ENCODE peak calls at places on chromosomes 7 and 10, in six cellular contexts. T is pancreas, W is mucosa of descending colon, O is Peyer's patch, H is BJ, D is neural progenitor cell. L is an unnamed sample.

GRCh38 chr7:151849879-151850260 is 27.0 kb downstream of the PRKAG2 start:
- DNase-seq in D (no peak), T (peak), H (no peak), O (no peak), W (no peak), L (no peak)

GRCh38 chr7:80942261-80943041 is 23.6 kb upstream of the SEMA3C start:
- DNase-seq in W (peak), O (no peak), T (no peak), H (peak), D (no peak), L (peak)

GRCh38 chr10:100996678-100997363 is 2.8 kb upstream of the LZTS2 start:
- DNase-seq in D (peak), O (peak), H (no peak), T (peak), W (peak), L (no peak)

GRCh38 chr10:126170367-126170766 is 217.9 kb downstream of the ADAM12 start:
- DNase-seq in W (no peak), H (no peak), D (no peak), T (no peak), O (no peak), L (no peak)

GRCh38 chr10:1824928-1825327 is 87.6 kb upstream of the ADARB2 start:
- DNase-seq in O (no peak), T (no peak), W (no peak), D (no peak), H (no peak), L (no peak)

GRCh38 chr10:124325998-124326636 is 92.6 kb downstream of the OAT start:
- DNase-seq in H (no peak), D (no peak), O (no peak), T (peak), W (no peak), L (no peak)

GRCh38 chr7:26436996-26437547 is 145.4 kb downstream of the SNX10 start:
- DNase-seq in W (no peak), D (no peak), O (no peak), H (no peak), T (no peak), L (no peak)

GRCh38 chr7:25619963-25620799 is 391.9 kb upstream of the NPVF start:
- DNase-seq in O (peak), W (no peak), H (no peak), T (no peak), D (no peak), L (peak)

GRCh38 chr7:47394216-47394615 is 187.7 kb downstream of the TNS3 start:
- DNase-seq in D (no peak), H (no peak), O (no peak), T (no peak), W (no peak), L (no peak)

GRCh38 chr10:36882781-36883180 is 242.6 kb upstream of the ANKRD30A start:
- DNase-seq in O (no peak), D (no peak), H (no peak), W (no peak), T (no peak), L (no peak)

GRCh38 chr10:36885746-36886145 is 239.7 kb upstream of the ANKRD30A start:
- DNase-seq in O (no peak), D (no peak), T (no peak), W (no peak), H (no peak), L (no peak)

GRCh38 chr10:36886303-36886891 is 239.0 kb upstream of the ANKRD30A start:
- DNase-seq in W (no peak), D (no peak), H (no peak), T (no peak), O (no peak), L (no peak)

GRCh38 chr10:36880898-36881297 is 244.5 kb upstream of the ANKRD30A start:
- DNase-seq in H (no peak), W (no peak), D (peak), T (no peak), O (no peak), L (peak)
- TF ChIP-seq CTCF in H (peak), W (no peak), D (peak), T (peak), O (peak), L (peak)

DNA sequence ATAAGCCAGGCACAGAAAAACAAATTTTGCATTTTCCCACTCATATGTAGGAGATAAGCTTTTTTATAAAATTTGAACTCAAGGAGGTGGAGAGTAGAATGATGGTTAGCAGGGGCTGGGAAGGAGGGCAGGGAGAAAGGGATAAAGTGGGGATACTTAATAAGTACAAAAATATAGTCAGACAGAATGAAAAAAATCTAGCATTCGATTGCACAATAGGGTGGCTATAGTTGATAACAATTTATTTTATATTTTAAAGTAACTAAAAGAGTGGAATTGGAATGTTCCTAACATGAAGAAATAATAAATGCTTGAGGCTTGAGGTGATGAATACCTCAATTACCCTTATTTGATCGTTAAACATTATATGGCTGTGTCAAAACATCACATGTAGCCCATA is 415.7 kb upstream of the STEAP1 start:
- DNase-seq in H (no peak), W (no peak), D (no peak), T (no peak), O (no peak), L (no peak)
- H3K4me3 ChIP-seq in H (no peak), W (no peak), D (no peak), T (no peak), O (no peak), L (no peak)

GRCh38 chr7:102864958-102865357 is 47.8 kb upstream of the LRRC17 start:
- DNase-seq in O (no peak), W (no peak), H (no peak), D (no peak), T (no peak), L (peak)
- TF ChIP-seq CTCF in O (no peak), W (no peak), H (no peak), D (no peak), T (no peak), L (no peak)

DNA sequence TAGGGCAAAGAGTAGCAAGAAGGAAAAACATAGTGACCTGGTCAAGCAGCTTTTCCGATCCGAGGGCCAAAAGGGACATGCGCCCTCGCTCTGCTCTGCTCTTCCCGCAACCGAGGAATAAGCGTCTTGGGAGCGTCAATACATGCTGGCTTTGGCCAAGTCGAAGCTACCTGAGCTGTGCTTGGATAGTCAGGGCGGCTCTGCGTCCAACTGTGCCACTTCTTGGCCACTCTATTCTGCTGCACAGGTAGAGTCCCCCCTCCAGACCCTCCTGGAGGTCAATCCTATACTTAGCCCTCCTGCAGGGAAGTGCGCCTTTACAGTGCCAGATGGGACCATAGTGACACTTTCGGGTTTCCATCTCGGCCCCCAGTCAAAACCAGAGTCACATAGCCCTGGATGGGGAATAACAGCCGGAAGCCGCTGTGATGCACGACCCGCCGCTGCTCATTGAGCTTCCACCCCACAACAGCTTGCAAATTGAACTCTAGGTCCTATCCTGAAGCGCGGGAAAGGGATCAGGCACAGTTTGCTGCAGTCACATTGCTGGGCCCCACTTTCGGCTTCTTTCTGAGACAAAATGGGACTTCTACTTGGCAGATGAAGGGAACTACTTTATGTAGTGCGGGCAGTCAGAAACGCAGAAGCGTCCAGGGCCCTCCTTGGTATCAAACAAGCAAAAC is 1.1 kb upstream of the HPSE2 start:
- DNase-seq in D (peak), W (no peak), H (no peak), T (peak), O (no peak), L (no peak)
- H3K4me3 ChIP-seq in D (peak), W (no peak), H (no peak), T (peak), O (no peak), L (no peak)

DNA sequence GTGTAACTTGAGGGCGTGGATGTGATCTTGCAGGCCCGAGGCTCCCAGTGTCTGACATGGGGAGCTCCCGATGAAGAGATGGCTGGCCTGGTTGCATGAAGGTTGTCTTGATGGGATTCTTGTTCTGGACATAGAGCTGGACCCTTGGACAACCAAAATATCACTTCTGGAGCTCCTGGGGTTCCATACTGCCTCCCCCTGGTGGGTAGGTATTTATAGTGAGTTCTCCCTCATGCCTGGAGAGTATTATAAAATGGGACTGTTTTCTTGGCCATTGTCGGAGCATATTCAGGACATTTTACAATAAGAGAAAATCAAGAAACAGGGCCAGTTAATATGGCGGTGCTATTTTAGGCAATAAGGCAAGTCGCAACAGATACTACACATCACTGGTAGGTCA is 32.6 kb upstream of the GIMAP8 start:
- DNase-seq in H (no peak), W (peak), T (no peak), D (no peak), O (peak), L (no peak)
- TF ChIP-seq CTCF in H (no peak), W (no peak), T (no peak), D (no peak), O (no peak), L (peak)

DNA sequence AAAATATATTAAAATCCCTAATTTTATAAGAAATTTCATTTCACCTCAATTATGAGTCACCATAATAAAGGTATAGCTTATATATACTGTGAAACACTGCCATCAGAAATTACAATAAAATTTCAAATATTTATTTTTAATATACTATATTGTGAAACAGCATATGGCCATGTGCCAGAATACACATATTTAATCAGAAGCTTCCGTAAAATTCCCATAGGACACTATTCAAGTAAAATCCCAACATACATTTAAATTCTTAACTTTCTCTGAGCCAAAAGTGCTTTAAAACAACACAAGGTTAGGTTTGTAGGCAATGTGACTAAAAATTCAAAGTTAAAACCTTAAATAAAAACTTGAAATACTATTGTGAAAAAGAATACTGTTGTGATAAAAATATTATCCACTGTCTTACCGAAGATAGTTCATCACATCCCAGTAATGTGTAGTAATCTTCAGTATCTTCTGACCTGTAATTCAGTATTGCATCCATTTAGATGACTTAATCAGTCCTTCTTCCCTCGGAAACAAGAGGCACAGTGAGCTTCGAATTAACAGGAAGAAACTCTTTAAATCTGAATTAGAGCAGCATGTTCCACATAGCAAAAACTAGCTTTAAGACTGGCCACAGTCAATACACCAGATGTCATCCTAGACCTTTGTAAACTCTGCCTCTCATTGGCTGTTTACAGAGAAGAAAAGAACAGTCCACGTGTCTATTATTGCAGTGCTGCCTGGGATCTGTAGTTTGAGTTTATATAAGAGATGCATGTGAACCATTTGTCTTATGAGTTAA is at the start of gene DNAJC12:
- DNase-seq in H (no peak), T (no peak), D (peak), O (no peak), W (peak), L (peak)
- H3K4me3 ChIP-seq in H (no peak), T (peak), D (peak), O (no peak), W (no peak), L (peak)

GRCh38 chr7:110898516-110898915 is 192.4 kb upstream of the LRRN3 start:
- DNase-seq in W (no peak), D (no peak), T (no peak), H (peak), O (no peak), L (no peak)
- TF ChIP-seq CTCF in W (no peak), D (no peak), T (no peak), H (no peak), O (no peak), L (no peak)

DNA sequence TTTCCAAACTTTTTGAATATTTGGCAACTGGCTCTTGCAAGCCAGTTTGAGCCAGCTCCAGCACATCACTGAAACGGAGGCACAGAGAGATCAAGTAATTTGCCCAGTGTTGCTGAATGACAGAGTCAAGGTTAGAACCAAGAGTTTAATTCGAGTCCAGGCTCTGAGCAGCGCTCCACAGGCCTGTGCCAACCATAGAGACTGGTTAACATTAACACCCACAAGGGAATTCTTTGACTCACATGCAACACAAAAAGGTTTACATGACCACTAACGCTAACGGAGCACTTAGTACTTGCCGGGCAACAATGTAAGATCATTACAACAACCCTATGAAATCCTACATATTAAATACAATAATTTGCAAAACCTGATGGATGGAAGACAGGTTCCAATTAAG is 1.5 kb downstream of the RGS10 start:
- DNase-seq in T (no peak), D (no peak), O (no peak), W (no peak), H (no peak), L (no peak)
- H3K4me3 ChIP-seq in T (no peak), D (no peak), O (peak), W (no peak), H (peak), L (no peak)